ENCODE peak calls at places on chromosome 14, in seven cellular contexts. V is heart right ventricle; P is stimulated activated CD8-positive, alpha-beta memory T cell treated with anti-CD3 and anti-CD28 coated beads, Interleukin-12 subunit alpha, Interleukin-12 subunit beta, amount 100 ng/mL, for 4 hours; T is caudate nucleus; C is SK-N-MC; R is H54; N is bronchial epithelial cell. M is an unnamed sample.

GRCh38 chr14:21852061-21852664 is 178.5 kb upstream of the OR4E1 start:
- DNase-seq in T (peak), R (no peak), C (no peak), V (peak), P (peak), N (peak), M (peak)

GRCh38 chr14:101365329-101366158 is 195.8 kb upstream of the DIO3 start:
- DNase-seq in P (no peak), V (no peak), T (no peak), R (no peak), C (no peak), N (no peak), M (no peak)

GRCh38 chr14:77322209-77322902 is 1.5 kb downstream of the GSTZ1 start:
- DNase-seq in R (no peak), N (no peak), C (no peak), P (no peak), V (no peak), T (no peak), M (no peak)

GRCh38 chr14:88323520-88324199 is 591 bp upstream of the KCNK10 start:
- DNase-seq in V (peak), C (no peak), N (no peak), R (no peak), T (peak), P (no peak), M (peak)

GRCh38 chr14:53509845-53510244 is 356.7 kb upstream of the DDHD1 start:
- DNase-seq in P (no peak), R (no peak), N (peak), T (no peak), C (no peak), V (no peak), M (no peak)

GRCh38 chr14:102421366-102422057 is 58.8 kb downstream of the TECPR2 start:
- DNase-seq in V (no peak), R (no peak), N (no peak), C (no peak), P (no peak), T (no peak), M (no peak)

GRCh38 chr14:33914676-33915516 is 36.0 kb downstream of the EGLN3 start:
- DNase-seq in P (no peak), C (no peak), V (no peak), R (peak), N (peak), T (no peak), M (peak)

GRCh38 chr14:30558675-30559555 is at the start of gene G2E3:
- DNase-seq in V (peak), P (peak), T (peak), R (peak), C (peak), N (peak), M (peak)

GRCh38 chr14:55107766-55108554 is 21.1 kb upstream of the LGALS3 start:
- DNase-seq in C (no peak), R (peak), T (no peak), N (peak), V (peak), P (peak), M (peak)

GRCh38 chr14:59540852-59541251 is 35.8 kb downstream of the CCDC175 start:
- DNase-seq in C (no peak), T (no peak), V (no peak), R (no peak), N (no peak), P (no peak), M (no peak)

GRCh38 chr14:101865288-101865687 is 99.1 kb upstream of the DYNC1H1 start:
- DNase-seq in V (no peak), T (no peak), P (no peak), C (no peak), R (no peak), N (no peak), M (no peak)

GRCh38 chr14:71478542-71478941 is 453.7 kb upstream of the RGS6 start:
- DNase-seq in R (no peak), V (no peak), C (no peak), N (peak), P (no peak), T (no peak), M (no peak)